ENCODE peak calls at places on chromosomes 13 and 19, in eight cellular contexts. K is pons; V is fibroblast of lung; S is AG09309; I is iris pigment epithelial cell; R is left cardiac atrium; G is stimulated activated naive CD4-positive, alpha-beta T cell; A is prostate gland. B is an unnamed sample.

GRCh38 chr13:60838581-60838980 is 441.6 kb downstream of the TDRD3 start:
- DNase-seq in K (no peak), V (no peak), S (no peak), I (no peak), R (no peak), G (no peak), A (peak; percentile 9), B (no peak)

GRCh38 chr19:19447536-19448237 is 42.2 kb downstream of the GATAD2A start:
- DNase-seq in K (no peak), V (no peak), S (no peak), I (no peak), R (no peak), G (peak; percentile 13), A (no peak), B (no peak)

GRCh38 chr19:39345956-39346355 is 3.7 kb downstream of the SAMD4B start:
- DNase-seq in K (no peak), V (no peak), S (no peak), I (no peak), R (no peak), G (no peak), A (no peak), B (no peak)

GRCh38 chr13:98613591-98613990 is 36.7 kb upstream of the STK24 start:
- DNase-seq in K (no peak), V (no peak), S (no peak), I (no peak), R (no peak), G (no peak), A (no peak), B (no peak)

GRCh38 chr19:32828643-32829344 is 40.8 kb downstream of the SLC7A9 start:
- DNase-seq in K (no peak), V (no peak), S (no peak), I (no peak), R (no peak), G (no peak), A (no peak), B (no peak)

GRCh38 chr19:3610745-3611717 is 4.4 kb upstream of the TBXA2R start:
- DNase-seq in K (no peak), V (no peak), S (no peak), I (no peak), R (no peak), G (no peak), A (no peak), B (no peak)

GRCh38 chr13:36891752-36892151 is 28.3 kb downstream of the SMAD9 start:
- DNase-seq in K (no peak), V (no peak), S (no peak), I (no peak), R (no peak), G (no peak), A (no peak), B (no peak)

GRCh38 chr13:112248909-112249592 is 127.1 kb upstream of the SPACA7 start:
- DNase-seq in K (no peak), V (no peak), S (no peak), I (no peak), R (no peak), G (no peak), A (no peak), B (no peak)

GRCh38 chr19:53953383-53953782 is 9.4 kb upstream of the CACNG8 start:
- DNase-seq in K (no peak), V (no peak), S (no peak), I (no peak), R (no peak), G (no peak), A (no peak), B (no peak)

GRCh38 chr19:472005-472858 is 11.4 kb upstream of the SHC2 start:
- DNase-seq in K (no peak), V (no peak), S (no peak), I (peak; percentile 14), R (no peak), G (no peak), A (no peak), B (no peak)

GRCh38 chr19:42443944-42444398 is 1.2 kb upstream of the CXCL17 start:
- DNase-seq in K (no peak), V (no peak), S (no peak), I (no peak), R (no peak), G (no peak), A (no peak), B (no peak)

GRCh38 chr13:38452656-38453055 is 103.0 kb downstream of the UFM1 start:
- DNase-seq in K (no peak), V (no peak), S (no peak), I (no peak), R (no peak), G (no peak), A (no peak), B (no peak)

GRCh38 chr19:12828494-12828893 is 5.9 kb downstream of the RTBDN start:
- DNase-seq in K (no peak), V (peak; percentile 21), S (no peak), I (no peak), R (peak; percentile 33), G (no peak), A (no peak), B (no peak)

GRCh38 chr19:49981603-49982593 is 20.9 kb upstream of the SIGLEC11 start:
- DNase-seq in K (no peak), V (no peak), S (no peak), I (no peak), R (no peak), G (no peak), A (no peak), B (no peak)

GRCh38 chr13:112617754-112618375 is 29.9 kb upstream of the TUBGCP3 start:
- DNase-seq in K (no peak), V (no peak), S (no peak), I (no peak), R (no peak), G (no peak), A (no peak), B (no peak)

GRCh38 chr19:5395996-5396939 is 55.7 kb upstream of the PTPRS start:
- DNase-seq in K (no peak), V (no peak), S (no peak), I (no peak), R (no peak), G (no peak), A (no peak), B (no peak)

GRCh38 chr13:40550130-40550529 is 116.3 kb downstream of the FOXO1 start:
- DNase-seq in K (no peak), V (peak; percentile 58), S (no peak), I (peak; percentile 90), R (no peak), G (no peak), A (no peak), B (no peak)

GRCh38 chr13:90846956-90847355 is 500.5 kb upstream of the MIR17HG start:
- DNase-seq in K (no peak), V (no peak), S (no peak), I (no peak), R (no peak), G (no peak), A (no peak), B (no peak)

GRCh38 chr13:30173301-30173605 is 134.1 kb downstream of the KATNAL1 start:
- DNase-seq in K (no peak), V (no peak), S (no peak), I (no peak), R (no peak), G (no peak), A (no peak), B (no peak)

B was measured in tibial artery.